ENCODE peak calls at places on chromosomes 7 and 10, in five cellular contexts. T is B cell; V is effector memory CD8-positive, alpha-beta T cell; C is hepatic stellate cell; O is T-helper 9 cell. I is an unnamed sample.

GRCh38 chr10:2392145-2392812 is 655.0 kb upstream of the ADARB2 start:
- DNase-seq in T (no peak), V (no peak), C (no peak), O (no peak), I (no peak)

GRCh38 chr7:117667456-117667855 is 187.6 kb downstream of the CFTR start:
- DNase-seq in T (no peak), V (no peak), C (no peak), O (no peak), I (no peak)

GRCh38 chr10:62779487-62780248 is 24.9 kb upstream of the ADO start:
- DNase-seq in T (peak; percentile 88), V (peak; percentile 85), C (no peak), O (peak; percentile 68), I (no peak)

GRCh38 chr10:91088300-91089140 is 131.9 kb upstream of the PCGF5 start:
- DNase-seq in T (peak; percentile 36), V (no peak), C (no peak), O (no peak), I (no peak)

GRCh38 chr10:129777687-129778086 is 186.4 kb downstream of the EBF3 start:
- DNase-seq in T (no peak), V (no peak), C (no peak), O (no peak), I (no peak)

GRCh38 chr7:29854257-29854938 is 48.1 kb downstream of the WIPF3 start:
- DNase-seq in T (no peak), V (no peak), C (no peak), O (no peak), I (no peak)

GRCh38 chr7:4042402-4042801 is 639.7 kb upstream of the FOXK1 start:
- DNase-seq in T (no peak), V (no peak), C (no peak), O (no peak), I (peak; percentile 38)

GRCh38 chr10:85791846-85792532 is 574.6 kb downstream of the GRID1 start:
- DNase-seq in T (no peak), V (no peak), C (no peak), O (no peak), I (peak; percentile 32)

GRCh38 chr10:108014902-108015177 is 850.3 kb upstream of the SORCS1 start:
- DNase-seq in T (no peak), V (no peak), C (no peak), O (no peak), I (no peak)

GRCh38 chr7:2522780-2523433 is 3.3 kb downstream of the LFNG start:
- DNase-seq in T (no peak), V (no peak), C (peak; percentile 67), O (no peak), I (no peak)

GRCh38 chr10:1406172-1406975 is 331.0 kb downstream of the ADARB2 start:
- DNase-seq in T (no peak), V (no peak), C (no peak), O (no peak), I (peak; percentile 27)

GRCh38 chr10:35448687-35449662 is 112.7 kb downstream of the CCNY start:
- DNase-seq in T (no peak), V (no peak), C (peak; percentile 36), O (no peak), I (no peak)

GRCh38 chr7:107644704-107645083 is 15.9 kb upstream of the SLC26A4 start:
- DNase-seq in T (no peak), V (no peak), C (no peak), O (no peak), I (no peak)

GRCh38 chr7:24756545-24756988 is 697 bp downstream of the GSDME start:
- DNase-seq in T (peak; percentile 38), V (no peak), C (no peak), O (no peak), I (no peak)

GRCh38 chr7:1922071-1922869 is 252.2 kb downstream of the ELFN1 start:
- DNase-seq in T (no peak), V (no peak), C (no peak), O (no peak), I (no peak)

GRCh38 chr7:149670288-149670687 is 103.1 kb downstream of the ZNF467 start:
- DNase-seq in T (no peak), V (no peak), C (no peak), O (no peak), I (no peak)

GRCh38 chr7:506391-506831 is 13.2 kb downstream of the PDGFA start:
- DNase-seq in T (no peak), V (no peak), C (no peak), O (no peak), I (no peak)

GRCh38 chr10:114342976-114343375 is 61.3 kb downstream of the AFAP1L2 start:
- DNase-seq in T (no peak), V (no peak), C (no peak), O (no peak), I (no peak)

GRCh38 chr7:140542226-140542625 is 62.9 kb upstream of the MKRN1 start:
- DNase-seq in T (no peak), V (no peak), C (peak; percentile 55), O (no peak), I (no peak)

GRCh38 chr7:157411580-157411979 is 74.8 kb downstream of the DNAJB6 start:
- DNase-seq in T (no peak), V (peak; percentile 49), C (peak; percentile 37), O (peak; percentile 48), I (peak; percentile 50)

GRCh38 chr7:22635349-22635748 is 91.7 kb upstream of the IL6 start:
- DNase-seq in T (no peak), V (no peak), C (no peak), O (no peak), I (no peak)

GRCh38 chr7:87000344-87000743 is 59.1 kb downstream of the ELAPOR2 start:
- DNase-seq in T (no peak), V (no peak), C (no peak), O (no peak), I (no peak)

GRCh38 chr7:131623154-131623553 is 66.7 kb upstream of the PODXL start:
- DNase-seq in T (no peak), V (no peak), C (peak; percentile 41), O (no peak), I (no peak)

GRCh38 chr10:132350946-132351345 is 19.0 kb downstream of the LRRC27 start:
- DNase-seq in T (peak; percentile 51), V (no peak), C (no peak), O (no peak), I (no peak)

I was measured in ecto neural progenitor cell.